ENCODE peak calls at places on chromosomes 3 and 15, in four cellular contexts. One of them, this sample, is unnamed.

GRCh38 chr3:129609591-129610169 is 3.2 kb upstream of the PLXND1 start:
- DNase-seq in heart right ventricle: no peak
- DNase-seq in foreskin fibroblast: no peak
- DNase-seq in testis: no peak
- DNase-seq in this sample: peak; percentile 55

GRCh38 chr3:138950006-138950644 is 3.1 kb downstream of the FOXL2NB start:
- DNase-seq in heart right ventricle: peak; percentile 28
- DNase-seq in foreskin fibroblast: peak; percentile 66
- DNase-seq in testis: peak; percentile 21
- DNase-seq in this sample: no peak

GRCh38 chr3:98359993-98360675 is 6.5 kb downstream of the OR5K4 start:
- DNase-seq in heart right ventricle: no peak
- DNase-seq in foreskin fibroblast: no peak
- DNase-seq in testis: no peak
- DNase-seq in this sample: no peak

GRCh38 chr3:44628716-44629115 is 3.9 kb downstream of the ZNF197 start:
- DNase-seq in heart right ventricle: no peak
- DNase-seq in foreskin fibroblast: no peak
- DNase-seq in testis: no peak
- DNase-seq in this sample: no peak

GRCh38 chr3:39137991-39138803 is 15.2 kb downstream of the CSRNP1 start:
- DNase-seq in heart right ventricle: no peak
- DNase-seq in foreskin fibroblast: no peak
- DNase-seq in testis: no peak
- DNase-seq in this sample: no peak

GRCh38 chr3:194852836-194853508 is 167.3 kb downstream of the FAM43A start:
- DNase-seq in heart right ventricle: no peak
- DNase-seq in foreskin fibroblast: no peak
- DNase-seq in testis: no peak
- DNase-seq in this sample: no peak

GRCh38 chr15:73541479-73541878 is 91.7 kb downstream of the NPTN start:
- DNase-seq in heart right ventricle: no peak
- DNase-seq in foreskin fibroblast: no peak
- DNase-seq in testis: no peak
- DNase-seq in this sample: no peak

GRCh38 chr3:139258276-139258675 is 85.5 kb upstream of the MRPS22 start:
- DNase-seq in heart right ventricle: no peak
- DNase-seq in foreskin fibroblast: no peak
- DNase-seq in testis: no peak
- DNase-seq in this sample: no peak

GRCh38 chr15:71312194-71312708 is 197.0 kb downstream of the THSD4 start:
- DNase-seq in heart right ventricle: no peak
- DNase-seq in foreskin fibroblast: no peak
- DNase-seq in testis: no peak
- DNase-seq in this sample: no peak

GRCh38 chr3:169847896-169848295 is 21.8 kb downstream of the LRRC31 start:
- DNase-seq in heart right ventricle: no peak
- DNase-seq in foreskin fibroblast: no peak
- DNase-seq in testis: no peak
- DNase-seq in this sample: no peak

GRCh38 chr3:98769436-98769835 is 6.3 kb downstream of the ST3GAL6 start:
- DNase-seq in heart right ventricle: no peak
- DNase-seq in foreskin fibroblast: no peak
- DNase-seq in testis: no peak
- DNase-seq in this sample: no peak

GRCh38 chr3:17800232-17800631 is 57.8 kb upstream of the TBC1D5 start:
- DNase-seq in heart right ventricle: no peak
- DNase-seq in foreskin fibroblast: peak; percentile 64
- DNase-seq in testis: no peak
- DNase-seq in this sample: no peak

GRCh38 chr15:72680931-72681330 is 5.1 kb downstream of the HIGD2B start:
- DNase-seq in heart right ventricle: no peak
- DNase-seq in foreskin fibroblast: no peak
- DNase-seq in testis: no peak
- DNase-seq in this sample: no peak

GRCh38 chr3:126100688-126101301 is 16.9 kb upstream of the SLC41A3 start:
- DNase-seq in heart right ventricle: no peak
- DNase-seq in foreskin fibroblast: no peak
- DNase-seq in testis: no peak
- DNase-seq in this sample: peak; percentile 66

GRCh38 chr3:63955036-63955650 is 43.0 kb upstream of the SCAANT1 start:
- DNase-seq in heart right ventricle: no peak
- DNase-seq in foreskin fibroblast: no peak
- DNase-seq in testis: no peak
- DNase-seq in this sample: no peak

GRCh38 chr15:60592386-60593339 is 113.7 kb upstream of the ICE2 start:
- DNase-seq in heart right ventricle: peak; percentile 87
- DNase-seq in foreskin fibroblast: peak; percentile 85
- DNase-seq in testis: peak; percentile 94
- DNase-seq in this sample: peak; percentile 54

GRCh38 chr3:38966956-38967795 is 84.6 kb downstream of the SCN11A start:
- DNase-seq in heart right ventricle: no peak
- DNase-seq in foreskin fibroblast: no peak
- DNase-seq in testis: no peak
- DNase-seq in this sample: no peak

GRCh38 chr15:48796930-48797329 is 13.9 kb downstream of the CEP152 start:
- DNase-seq in heart right ventricle: no peak
- DNase-seq in foreskin fibroblast: peak; percentile 40
- DNase-seq in testis: no peak
- DNase-seq in this sample: peak; percentile 69
- H3K4me3 ChIP-seq in heart right ventricle: no peak overlapping the region
- H3K4me3 ChIP-seq in foreskin fibroblast: no peak overlapping the region
- H3K4me3 ChIP-seq in testis: no peak overlapping the region
- H3K4me3 ChIP-seq in this sample: no peak overlapping the region

GRCh38 chr15:41693757-41694156 is 33.6 kb downstream of the MGA start:
- DNase-seq in heart right ventricle: no peak
- DNase-seq in foreskin fibroblast: no peak
- DNase-seq in testis: no peak
- DNase-seq in this sample: no peak
- TF ChIP-seq CTCF in heart right ventricle: no peak
- TF ChIP-seq CTCF in foreskin fibroblast: no peak
- TF ChIP-seq CTCF in testis: no peak
- TF ChIP-seq CTCF in this sample: no peak

GRCh38 chr3:14439501-14440167 is 37.2 kb downstream of the SLC6A6 start:
- DNase-seq in heart right ventricle: peak; percentile 80
- DNase-seq in foreskin fibroblast: peak; percentile 70
- DNase-seq in testis: peak; percentile 78
- DNase-seq in this sample: peak; percentile 79
- H3K4me3 ChIP-seq in heart right ventricle: no peak overlapping the region
- H3K4me3 ChIP-seq in foreskin fibroblast: no peak overlapping the region
- H3K4me3 ChIP-seq in testis: no peak overlapping the region
- H3K4me3 ChIP-seq in this sample: no peak overlapping the region

GRCh38 chr3:122921791-122922651 is 105.5 kb downstream of the SEMA5B start:
- DNase-seq in heart right ventricle: no peak
- DNase-seq in foreskin fibroblast: peak; percentile 17
- DNase-seq in testis: peak; percentile 35
- DNase-seq in this sample: no peak
- TF ChIP-seq CTCF in heart right ventricle: no peak
- TF ChIP-seq CTCF in foreskin fibroblast: no peak
- TF ChIP-seq CTCF in testis: no peak
- TF ChIP-seq CTCF in this sample: no peak

GRCh38 chr15:82709081-82709420 is 624 bp downstream of the AP3B2 start:
- DNase-seq in heart right ventricle: no peak
- DNase-seq in foreskin fibroblast: peak; percentile 29
- DNase-seq in testis: peak; percentile 18
- DNase-seq in this sample: no peak
- H3K4me3 ChIP-seq in heart right ventricle: no peak overlapping the region
- H3K4me3 ChIP-seq in foreskin fibroblast: peak overlapping the region; percentile 63
- H3K4me3 ChIP-seq in testis: peak overlapping the region; percentile 62
- H3K4me3 ChIP-seq in this sample: peak overlapping the region; percentile 27

GRCh38 chr3:50537421-50538129 is 30.0 kb downstream of the C3orf18 start:
- DNase-seq in heart right ventricle: no peak
- DNase-seq in foreskin fibroblast: no peak
- DNase-seq in testis: no peak
- DNase-seq in this sample: no peak
- TF ChIP-seq CTCF in heart right ventricle: no peak
- TF ChIP-seq CTCF in foreskin fibroblast: no peak
- TF ChIP-seq CTCF in testis: no peak
- TF ChIP-seq CTCF in this sample: no peak

DNA sequence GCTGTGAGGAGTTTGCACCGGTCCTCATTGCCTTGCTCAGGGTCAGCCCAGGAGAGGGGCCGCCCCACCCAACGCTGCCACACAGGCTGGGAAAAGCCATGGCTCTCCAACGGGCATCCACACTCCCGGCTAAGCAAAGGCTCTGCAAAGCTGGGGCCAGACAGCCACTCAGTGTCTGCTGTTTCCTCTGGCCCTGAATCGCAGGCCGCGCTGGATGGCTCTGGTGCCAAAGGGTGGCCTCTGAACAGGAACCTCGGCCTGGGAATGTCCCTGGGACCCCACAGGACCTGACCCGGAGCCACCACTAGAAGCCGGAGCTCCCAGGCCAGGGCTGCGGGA is 42.9 kb downstream of the RPN1 start:
- DNase-seq in heart right ventricle: no peak
- DNase-seq in foreskin fibroblast: no peak
- DNase-seq in testis: peak; percentile 27
- DNase-seq in this sample: no peak
- H3K4me3 ChIP-seq in heart right ventricle: peak overlapping the region; percentile 9
- H3K4me3 ChIP-seq in foreskin fibroblast: peak overlapping the region; percentile 54
- H3K4me3 ChIP-seq in testis: peak overlapping the region; percentile 47
- H3K4me3 ChIP-seq in this sample: peak overlapping the region; percentile 51